ENCODE peak calls at places on chromosomes 5 and 9, in five cellular contexts. S is CD4-positive, alpha-beta T cell; U is sigmoid colon; B is CD8-positive, alpha-beta T cell; T is right lobe of liver. A is an unnamed sample.

GRCh38 chr9:136688274-136689107 is 1.2 kb upstream of the AGPAT2 start:
- DNase-seq in B (no peak), U (no peak), T (no peak), S (no peak), A (no peak)

GRCh38 chr9:764105-764524 is 77.4 kb upstream of the DMRT1 start:
- DNase-seq in B (peak), U (peak), T (peak), S (peak), A (no peak)

GRCh38 chr5:145449794-145450193 is 385.3 kb downstream of the PRELID2 start:
- DNase-seq in B (no peak), U (no peak), T (no peak), S (no peak), A (no peak)

GRCh38 chr9:22913518-22913917 is 466.9 kb downstream of the DMRTA1 start:
- DNase-seq in U (no peak), S (no peak), T (no peak), B (no peak), A (no peak)

GRCh38 chr5:35736280-35736679 is 118.6 kb downstream of the SPEF2 start:
- DNase-seq in U (no peak), B (no peak), S (no peak), T (no peak), A (no peak)

GRCh38 chr9:69748304-69748703 is 11.5 kb downstream of the PTAR1 start:
- DNase-seq in B (no peak), S (no peak), U (no peak), T (no peak), A (no peak)

GRCh38 chr5:107658528-107658927 is 12.2 kb downstream of the EFNA5 start:
- DNase-seq in U (no peak), T (no peak), S (no peak), B (no peak), A (no peak)

GRCh38 chr5:2300421-2300820 is 417.7 kb upstream of the IRX4 start:
- DNase-seq in S (no peak), U (peak), T (no peak), B (no peak), A (no peak)

GRCh38 chr9:86722706-86723075 is 224.6 kb downstream of the GAS1 start:
- DNase-seq in S (no peak), B (no peak), T (no peak), U (no peak), A (no peak)

GRCh38 chr5:61441742-61442141 is 109.7 kb downstream of the ZSWIM6 start:
- DNase-seq in B (no peak), T (no peak), S (no peak), U (no peak), A (no peak)

GRCh38 chr9:135901826-135902225 is 5.5 kb downstream of the CAMSAP1 start:
- DNase-seq in U (no peak), T (peak), S (no peak), B (no peak), A (no peak)

GRCh38 chr5:13227520-13227919 is 717.0 kb downstream of the DNAH5 start:
- DNase-seq in B (no peak), S (no peak), T (no peak), U (no peak), A (no peak)

GRCh38 chr9:122192914-122193525 is 33.3 kb downstream of the MORN5 start:
- DNase-seq in T (no peak), S (no peak), B (no peak), U (no peak), A (no peak)

GRCh38 chr5:42720242-42720641 is 36.4 kb upstream of the CCDC152 start:
- DNase-seq in T (no peak), B (no peak), S (no peak), U (no peak), A (no peak)

GRCh38 chr5:3351581-3352442 is 243.8 kb upstream of the IRX1 start:
- DNase-seq in S (no peak), B (no peak), U (peak), T (peak), A (no peak)

GRCh38 chr9:133656211-133657119 is 20.3 kb downstream of the DBH start:
- DNase-seq in U (no peak), T (no peak), S (peak), B (peak), A (no peak)

GRCh38 chr9:138057726-138058125 is 180.1 kb downstream of the CACNA1B start:
- DNase-seq in S (no peak), T (no peak), U (peak), B (no peak), A (no peak)

GRCh38 chr9:137162505-137163100 is 7.2 kb downstream of the LRRC26 start:
- DNase-seq in U (no peak), S (no peak), T (no peak), B (peak), A (no peak)

GRCh38 chr5:42250-42649 is 49.7 kb upstream of the PLEKHG4B start:
- DNase-seq in B (no peak), U (no peak), T (no peak), S (no peak), A (no peak)

GRCh38 chr9:126373241-126373640 is 46.6 kb downstream of the MVB12B start:
- DNase-seq in B (no peak), T (no peak), U (no peak), S (no peak), A (no peak)

GRCh38 chr5:89904442-89904841 is 505.1 kb downstream of the CETN3 start:
- DNase-seq in T (no peak), U (no peak), B (no peak), S (no peak), A (no peak)

GRCh38 chr5:169992789-169993188 is 12.5 kb upstream of the INSYN2B start:
- DNase-seq in T (no peak), U (no peak), B (no peak), S (no peak), A (no peak)
- H3K27ac ChIP-seq in T (no peak), U (no peak), B (no peak), S (no peak), A (no peak)

GRCh38 chr9:132516911-132517310 is 65.5 kb upstream of the BARHL1 start:
- DNase-seq in B (no peak), T (no peak), S (no peak), U (no peak), A (no peak)

GRCh38 chr9:132520612-132521011 is 61.8 kb upstream of the BARHL1 start:
- DNase-seq in U (no peak), B (no peak), T (no peak), S (no peak), A (no peak)

GRCh38 chr9:132519033-132519432 is 63.4 kb upstream of the BARHL1 start:
- DNase-seq in B (no peak), S (no peak), T (no peak), U (no peak), A (no peak)

GRCh38 chr9:132518151-132518550 is 64.3 kb upstream of the BARHL1 start:
- DNase-seq in U (no peak), B (no peak), S (no peak), T (no peak), A (no peak)

DNA sequence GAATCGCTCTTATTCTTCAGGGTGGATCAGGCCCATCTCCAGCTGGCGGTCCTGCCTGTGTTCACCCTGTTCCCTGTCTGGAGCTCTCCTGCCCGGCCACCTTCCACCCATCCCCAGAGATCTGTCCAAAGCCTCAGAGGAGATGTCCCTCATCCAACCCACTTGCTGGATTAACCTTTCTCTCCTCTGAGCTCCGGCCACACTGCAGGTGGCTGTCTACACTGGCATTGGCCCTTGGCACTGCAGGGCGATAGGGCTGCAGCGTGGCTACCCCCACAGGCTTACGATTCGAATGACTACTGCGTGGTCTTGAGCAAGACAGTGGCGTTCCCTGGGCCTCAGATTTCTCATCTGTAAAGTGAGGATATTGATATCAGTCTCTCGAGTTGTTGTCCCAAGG is 63.8 kb upstream of the BARHL1 start:
- DNase-seq in T (no peak), U (no peak), S (no peak), B (no peak), A (no peak)
- H3K27ac ChIP-seq in T (no peak), U (no peak), S (no peak), B (no peak), A (no peak)

GRCh38 chr9:76463211-76463610 is 4.2 kb downstream of the GCNT1 start:
- DNase-seq in T (no peak), B (no peak), S (no peak), U (no peak), A (no peak)

GRCh38 chr9:76464706-76465105 is 5.7 kb downstream of the GCNT1 start:
- DNase-seq in U (no peak), S (no peak), B (no peak), T (no peak), A (no peak)

GRCh38 chr9:76466299-76466605 is 7.3 kb downstream of the GCNT1 start:
- DNase-seq in S (no peak), U (no peak), B (no peak), T (no peak), A (no peak)

GRCh38 chr9:76459691-76460635 is 981 bp downstream of the GCNT1 start:
- DNase-seq in S (no peak), U (no peak), B (peak), T (no peak), A (no peak)

GRCh38 chr9:76465442-76466298 is 6.7 kb downstream of the GCNT1 start:
- DNase-seq in T (no peak), B (no peak), S (no peak), U (no peak), A (no peak)
- H3K27ac ChIP-seq in T (no peak), B (no peak), S (no peak), U (no peak), A (no peak)

DNA sequence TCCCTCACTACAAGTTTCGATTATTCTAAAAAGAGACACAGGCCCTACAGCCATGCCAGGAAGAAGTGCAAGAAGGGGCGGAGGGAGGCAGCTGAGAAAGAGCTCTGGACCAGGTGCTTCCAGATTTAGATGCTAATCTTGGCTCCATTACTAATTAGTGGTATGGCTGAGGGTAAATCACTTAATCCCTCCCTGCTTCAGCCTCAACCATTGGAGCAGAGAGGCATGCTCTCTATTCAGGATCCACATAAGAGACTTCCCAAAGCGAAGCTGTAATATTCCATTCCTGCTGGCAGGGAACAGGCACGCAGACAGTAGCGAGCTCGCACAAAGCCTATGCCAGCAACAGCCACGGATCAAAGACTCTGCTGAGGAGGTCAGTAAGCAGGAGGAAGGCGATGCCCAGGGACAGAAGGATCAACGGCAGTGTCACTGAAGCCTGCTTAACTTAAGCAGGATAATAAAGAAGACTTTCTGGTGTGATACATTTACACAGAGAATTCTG is 24.2 kb downstream of the LIFR start:
- DNase-seq in U (no peak), B (no peak), S (no peak), T (no peak), A (peak)
- H3K27ac ChIP-seq in U (no peak), B (no peak), S (no peak), T (no peak), A (peak)

GRCh38 chr9:119027901-119028699 is 341.1 kb downstream of the BRINP1 start:
- DNase-seq in B (no peak), S (no peak), T (no peak), U (no peak), A (no peak)
- H3K27ac ChIP-seq in B (no peak), S (no peak), T (no peak), U (peak), A (no peak)

DNA sequence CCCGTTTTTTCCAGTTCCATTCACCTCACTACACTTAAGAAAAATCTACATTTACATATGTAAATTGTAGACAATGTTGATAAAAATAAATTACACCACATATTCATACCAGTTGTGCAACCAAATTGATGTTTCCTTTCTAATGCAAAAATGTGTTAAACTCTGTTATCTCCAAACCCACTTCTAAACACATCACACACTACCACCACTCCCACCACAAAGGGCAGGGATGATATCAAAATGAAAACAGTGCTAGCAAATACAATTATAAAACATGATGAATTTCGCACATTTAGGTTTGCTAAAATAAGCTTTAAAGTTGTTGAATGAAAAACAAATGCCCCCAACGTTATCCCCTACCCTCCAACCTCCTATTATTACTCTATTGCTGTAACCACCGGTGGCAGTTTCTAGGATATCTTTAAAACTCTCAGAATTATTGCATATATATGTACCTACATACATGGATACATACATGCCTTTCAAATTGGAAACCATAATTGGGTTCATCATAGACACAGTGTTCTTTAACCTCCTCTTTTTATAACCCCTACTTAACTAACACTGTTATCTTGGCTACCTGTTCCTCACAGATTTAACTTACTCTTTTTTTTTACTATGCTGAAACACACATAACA is 21.4 kb downstream of the SERINC5 start:
- DNase-seq in B (no peak), T (no peak), U (no peak), S (no peak), A (no peak)
- H3K27ac ChIP-seq in B (no peak), T (no peak), U (no peak), S (no peak), A (no peak)

GRCh38 chr5:179290681-179291540 is 54.4 kb downstream of the ADAMTS2 start:
- DNase-seq in T (no peak), U (peak), S (no peak), B (no peak), A (no peak)

GRCh38 chr5:179292681-179293080 is 52.6 kb downstream of the ADAMTS2 start:
- DNase-seq in S (no peak), T (no peak), U (peak), B (no peak), A (no peak)

GRCh38 chr5:179294891-179295777 is 50.1 kb downstream of the ADAMTS2 start:
- DNase-seq in S (no peak), T (no peak), B (no peak), U (peak), A (no peak)

GRCh38 chr5:179294131-179294780 is 51.0 kb downstream of the ADAMTS2 start:
- DNase-seq in S (no peak), T (no peak), U (peak), B (no peak), A (no peak)

GRCh38 chr5:179293276-179293675 is 52.0 kb downstream of the ADAMTS2 start:
- DNase-seq in S (no peak), B (no peak), U (peak), T (no peak), A (no peak)
- H3K27ac ChIP-seq in S (no peak), B (no peak), U (no peak), T (no peak), A (no peak)

GRCh38 chr5:142568996-142569335 is 116.9 kb downstream of the FGF1 start:
- DNase-seq in T (no peak), B (no peak), S (no peak), U (no peak), A (no peak)
- H3K27ac ChIP-seq in T (no peak), B (no peak), S (no peak), U (peak), A (no peak)

A was measured in substantia nigra.